ENCODE peak calls at places on chromosomes 11 and 22, in six cellular contexts. O, L, P, Z, Q and X are unnamed samples. For H3K4me1, the result is how much of the 10 kb centered on the place peaks cover.

GRCh38 chr11:65478411-65479183 is 20.2 kb upstream of the MALAT1 start:
- DNase-seq in O (peak), L (peak), P (no peak), Z (peak), Q (no peak), X (no peak)

GRCh38 chr11:8826901-8827560 is 84.0 kb upstream of the AKIP1 start:
- DNase-seq in O (no peak), L (no peak), P (no peak), Z (no peak), Q (no peak), X (no peak)

GRCh38 chr22:20302438-20303228 is 17.2 kb downstream of the DGCR6L start:
- DNase-seq in O (peak), L (no peak), P (no peak), Z (no peak), Q (no peak), X (no peak)

GRCh38 chr11:96102664-96103068 is 178.8 kb upstream of the MTMR2 start:
- DNase-seq in O (no peak), L (no peak), P (no peak), Z (no peak), Q (no peak), X (no peak)

GRCh38 chr22:39012525-39013516 is 1.2 kb upstream of the APOBEC3C start:
- DNase-seq in O (no peak), L (no peak), P (no peak), Z (no peak), Q (no peak), X (no peak)

GRCh38 chr11:128862913-128863660 is 4.0 kb downstream of the KCNJ1 start:
- DNase-seq in O (no peak), L (no peak), P (no peak), Z (no peak), Q (no peak), X (no peak)

GRCh38 chr11:105211806-105212531 is 72.4 kb upstream of the CARD18 start:
- DNase-seq in O (no peak), L (no peak), P (no peak), Z (no peak), Q (no peak), X (no peak)

GRCh38 chr11:126391970-126392637 is 36.6 kb downstream of the ST3GAL4 start:
- DNase-seq in O (no peak), L (no peak), P (no peak), Z (no peak), Q (no peak), X (no peak)

GRCh38 chr11:61477734-61478148 is 30.8 kb upstream of the LRRC10B start:
- DNase-seq in O (no peak), L (peak), P (no peak), Z (peak), Q (peak), X (peak)

GRCh38 chr11:35088226-35088625 is 50.7 kb upstream of the CD44 start:
- DNase-seq in O (no peak), L (no peak), P (no peak), Z (no peak), Q (no peak), X (no peak)

GRCh38 chr11:27020736-27021135 is 19.9 kb upstream of the BBOX1 start:
- DNase-seq in O (no peak), L (peak), P (no peak), Z (peak), Q (no peak), X (no peak)

GRCh38 chr11:104390696-104391095 is 226.7 kb upstream of the PDGFD start:
- DNase-seq in O (no peak), L (no peak), P (no peak), Z (no peak), Q (no peak), X (no peak)

GRCh38 chr11:125514336-125515101 is 18.5 kb upstream of the FEZ1 start:
- DNase-seq in O (no peak), L (peak), P (no peak), Z (peak), Q (no peak), X (peak)

GRCh38 chr11:72001255-72001654 is 2.5 kb downstream of the IL18BP start:
- DNase-seq in O (peak), L (no peak), P (no peak), Z (no peak), Q (no peak), X (no peak)

GRCh38 chr11:118615282-118615979 is 8.0 kb downstream of the PHLDB1 start:
- DNase-seq in O (peak), L (no peak), P (no peak), Z (no peak), Q (peak), X (no peak)

GRCh38 chr11:118618115-118618990 is 10.9 kb downstream of the PHLDB1 start:
- DNase-seq in O (peak), L (no peak), P (no peak), Z (peak), Q (no peak), X (no peak)

GRCh38 chr11:118618991-118619375 is 11.6 kb downstream of the PHLDB1 start:
- DNase-seq in O (peak), L (no peak), P (no peak), Z (no peak), Q (no peak), X (no peak)

GRCh38 chr11:118614511-118614910 is 7.1 kb downstream of the PHLDB1 start:
- DNase-seq in O (peak), L (no peak), P (no peak), Z (no peak), Q (no peak), X (no peak)

GRCh38 chr11:118615996-118616395 is 8.6 kb downstream of the PHLDB1 start:
- DNase-seq in O (peak), L (no peak), P (no peak), Z (no peak), Q (no peak), X (no peak)
- H3K4me1 ChIP-seq in O (half or more), L (half or more), P (under half), Z (half or more), Q (under half), X (under half)

GRCh38 chr22:21615731-21616130 is 14.1 kb downstream of the YDJC start:
- DNase-seq in O (no peak), L (no peak), P (no peak), Z (no peak), Q (no peak), X (no peak)

GRCh38 chr22:21611210-21611977 is 18.4 kb downstream of the YDJC start:
- DNase-seq in O (no peak), L (no peak), P (no peak), Z (no peak), Q (no peak), X (no peak)

GRCh38 chr22:21612858-21613257 is 17.0 kb downstream of the YDJC start:
- DNase-seq in O (no peak), L (no peak), P (no peak), Z (peak), Q (no peak), X (no peak)

DNA sequence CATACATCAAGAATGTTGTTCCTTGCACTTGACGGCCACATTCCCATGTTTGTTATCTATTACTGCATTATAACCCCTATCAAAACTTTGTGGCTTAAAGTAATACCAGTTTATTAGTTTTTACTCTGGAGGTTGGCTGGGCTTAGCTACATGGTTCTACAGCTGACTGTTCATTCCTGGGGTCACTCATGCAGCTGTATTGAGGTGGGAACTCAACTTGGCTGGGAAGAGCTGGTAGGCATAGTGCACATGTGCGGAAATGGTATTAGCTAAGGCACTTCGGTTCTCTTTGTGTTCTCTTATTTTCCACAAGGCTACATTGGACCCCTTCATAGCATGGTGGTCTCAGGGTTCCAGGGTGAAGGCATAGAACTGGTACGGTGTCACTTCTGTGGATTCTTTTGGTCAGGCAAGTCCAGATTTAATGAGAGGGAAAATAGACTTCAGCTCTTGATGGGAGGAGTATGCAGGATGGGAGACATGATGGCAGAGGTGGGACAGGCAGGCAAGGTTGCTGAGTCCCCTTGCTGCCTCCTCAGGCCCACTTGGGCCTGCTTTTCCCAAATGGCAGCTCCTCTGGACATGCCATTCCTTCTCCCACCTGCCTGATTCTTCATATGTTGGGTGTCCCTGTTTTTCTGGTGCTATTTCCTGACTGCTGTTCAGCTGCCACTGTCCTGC is 16.1 kb downstream of the YDJC start:
- DNase-seq in O (no peak), L (no peak), P (no peak), Z (no peak), Q (no peak), X (no peak)
- H3K4me1 ChIP-seq in O (under half), L (under half), P (under half), Z (under half), Q (under half), X (under half)

GRCh38 chr22:45616432-45616831 is 55.2 kb upstream of the ATXN10 start:
- DNase-seq in O (no peak), L (no peak), P (no peak), Z (no peak), Q (no peak), X (no peak)
- H3K4me1 ChIP-seq in O (under half), L (under half), P (under half), Z (under half), Q (under half), X (under half)

GRCh38 chr11:64263021-64263946 is 12.0 kb downstream of the PLCB3 start:
- DNase-seq in O (peak), L (no peak), P (no peak), Z (no peak), Q (no peak), X (no peak)
- H3K4me1 ChIP-seq in O (under half), L (under half), P (under half), Z (under half), Q (under half), X (under half)